ENCODE peak calls at places on chromosomes 12 and 14, in seven cellular contexts. One of them, this sample, is unnamed.

GRCh38 chr14:104659764-104660523 is 29.5 kb upstream of the INF2 start:
- DNase-seq in GM12865: peak
- DNase-seq in lung: no peak
- DNase-seq in CD8-positive, alpha-beta memory T cell: no peak
- DNase-seq in pancreas: no peak
- DNase-seq in cardiac fibroblast: no peak
- DNase-seq in Peyer's patch: peak
- DNase-seq in this sample: no peak

GRCh38 chr12:39619660-39620433 is at the start of gene ABCD2:
- DNase-seq in CD8-positive, alpha-beta memory T cell: peak
- DNase-seq in Peyer's patch: peak
- DNase-seq in cardiac fibroblast: peak
- DNase-seq in pancreas: peak
- DNase-seq in GM12865: peak
- DNase-seq in lung: no peak
- DNase-seq in this sample: peak

GRCh38 chr14:95683793-95684192 is 2.4 kb upstream of the TCL1B start:
- DNase-seq in Peyer's patch: peak
- DNase-seq in CD8-positive, alpha-beta memory T cell: no peak
- DNase-seq in cardiac fibroblast: no peak
- DNase-seq in GM12865: peak
- DNase-seq in lung: no peak
- DNase-seq in pancreas: peak
- DNase-seq in this sample: peak

GRCh38 chr12:12266389-12266872 is 413 bp downstream of the LRP6 start:
- DNase-seq in Peyer's patch: peak
- DNase-seq in GM12865: no peak
- DNase-seq in cardiac fibroblast: peak
- DNase-seq in lung: no peak
- DNase-seq in CD8-positive, alpha-beta memory T cell: no peak
- DNase-seq in pancreas: no peak
- DNase-seq in this sample: no peak

GRCh38 chr14:84409435-84409834 is 1120.5 kb upstream of the FLRT2 start:
- DNase-seq in GM12865: no peak
- DNase-seq in pancreas: no peak
- DNase-seq in CD8-positive, alpha-beta memory T cell: no peak
- DNase-seq in lung: no peak
- DNase-seq in Peyer's patch: no peak
- DNase-seq in cardiac fibroblast: peak
- DNase-seq in this sample: no peak

GRCh38 chr12:40298341-40298740 is 73.5 kb downstream of the LRRK2 start:
- DNase-seq in Peyer's patch: no peak
- DNase-seq in cardiac fibroblast: no peak
- DNase-seq in GM12865: no peak
- DNase-seq in pancreas: no peak
- DNase-seq in CD8-positive, alpha-beta memory T cell: no peak
- DNase-seq in lung: no peak
- DNase-seq in this sample: no peak

GRCh38 chr12:122861586-122861970 is 26.3 kb downstream of the HIP1R start:
- DNase-seq in pancreas: no peak
- DNase-seq in CD8-positive, alpha-beta memory T cell: no peak
- DNase-seq in Peyer's patch: no peak
- DNase-seq in GM12865: no peak
- DNase-seq in cardiac fibroblast: no peak
- DNase-seq in lung: no peak
- DNase-seq in this sample: no peak

GRCh38 chr12:67943295-67943892 is 45.9 kb upstream of the IFNG-AS1 start:
- DNase-seq in pancreas: peak
- DNase-seq in GM12865: peak
- DNase-seq in CD8-positive, alpha-beta memory T cell: peak
- DNase-seq in lung: peak
- DNase-seq in cardiac fibroblast: peak
- DNase-seq in Peyer's patch: peak
- DNase-seq in this sample: peak

GRCh38 chr12:122969657-122970056 is 3.4 kb upstream of the ABCB9 start:
- DNase-seq in GM12865: no peak
- DNase-seq in Peyer's patch: no peak
- DNase-seq in cardiac fibroblast: no peak
- DNase-seq in CD8-positive, alpha-beta memory T cell: no peak
- DNase-seq in pancreas: no peak
- DNase-seq in lung: no peak
- DNase-seq in this sample: no peak

GRCh38 chr14:88879016-88879415 is 54.6 kb downstream of the TTC8 start:
- DNase-seq in GM12865: no peak
- DNase-seq in Peyer's patch: no peak
- DNase-seq in lung: no peak
- DNase-seq in pancreas: no peak
- DNase-seq in cardiac fibroblast: peak
- DNase-seq in CD8-positive, alpha-beta memory T cell: no peak
- DNase-seq in this sample: no peak

GRCh38 chr14:94054401-94054800 is 26.6 kb downstream of the DDX24 start:
- DNase-seq in CD8-positive, alpha-beta memory T cell: no peak
- DNase-seq in cardiac fibroblast: no peak
- DNase-seq in pancreas: no peak
- DNase-seq in GM12865: no peak
- DNase-seq in Peyer's patch: no peak
- DNase-seq in lung: peak
- DNase-seq in this sample: no peak

GRCh38 chr12:90065301-90065801 is 356.7 kb upstream of the ATP2B1 start:
- DNase-seq in lung: no peak
- DNase-seq in Peyer's patch: no peak
- DNase-seq in pancreas: no peak
- DNase-seq in GM12865: no peak
- DNase-seq in cardiac fibroblast: no peak
- DNase-seq in CD8-positive, alpha-beta memory T cell: no peak
- DNase-seq in this sample: no peak

GRCh38 chr12:25796523-25797000 is 161.9 kb upstream of the RASSF8 start:
- DNase-seq in GM12865: no peak
- DNase-seq in CD8-positive, alpha-beta memory T cell: no peak
- DNase-seq in Peyer's patch: no peak
- DNase-seq in lung: no peak
- DNase-seq in pancreas: no peak
- DNase-seq in cardiac fibroblast: peak
- DNase-seq in this sample: no peak

GRCh38 chr12:121668750-121669524 is 517 bp downstream of the MORN3 start:
- DNase-seq in GM12865: peak
- DNase-seq in cardiac fibroblast: peak
- DNase-seq in CD8-positive, alpha-beta memory T cell: peak
- DNase-seq in lung: no peak
- DNase-seq in Peyer's patch: peak
- DNase-seq in pancreas: no peak
- DNase-seq in this sample: peak

GRCh38 chr14:65206448-65207096 is 104.3 kb upstream of the MAX start:
- DNase-seq in GM12865: peak
- DNase-seq in pancreas: no peak
- DNase-seq in Peyer's patch: no peak
- DNase-seq in CD8-positive, alpha-beta memory T cell: no peak
- DNase-seq in lung: no peak
- DNase-seq in cardiac fibroblast: no peak
- DNase-seq in this sample: peak

GRCh38 chr14:42884100-42884499 is 1277.4 kb downstream of the LRFN5 start:
- DNase-seq in Peyer's patch: no peak
- DNase-seq in lung: no peak
- DNase-seq in CD8-positive, alpha-beta memory T cell: no peak
- DNase-seq in cardiac fibroblast: peak
- DNase-seq in GM12865: no peak
- DNase-seq in pancreas: no peak
- DNase-seq in this sample: no peak

GRCh38 chr12:124368421-124369032 is 73.6 kb downstream of the RFLNA start:
- DNase-seq in lung: no peak
- DNase-seq in Peyer's patch: no peak
- DNase-seq in pancreas: no peak
- DNase-seq in GM12865: no peak
- DNase-seq in CD8-positive, alpha-beta memory T cell: no peak
- DNase-seq in cardiac fibroblast: no peak
- DNase-seq in this sample: no peak

GRCh38 chr12:124370851-124371250 is 76.0 kb downstream of the RFLNA start:
- DNase-seq in GM12865: no peak
- DNase-seq in Peyer's patch: no peak
- DNase-seq in CD8-positive, alpha-beta memory T cell: no peak
- DNase-seq in pancreas: no peak
- DNase-seq in lung: no peak
- DNase-seq in cardiac fibroblast: no peak
- DNase-seq in this sample: no peak

GRCh38 chr12:124369055-124369900 is 74.4 kb downstream of the RFLNA start:
- DNase-seq in lung: peak
- DNase-seq in cardiac fibroblast: peak
- DNase-seq in GM12865: no peak
- DNase-seq in Peyer's patch: peak
- DNase-seq in CD8-positive, alpha-beta memory T cell: no peak
- DNase-seq in pancreas: peak
- DNase-seq in this sample: no peak

GRCh38 chr12:124370384-124370783 is 75.5 kb downstream of the RFLNA start:
- DNase-seq in Peyer's patch: no peak
- DNase-seq in lung: no peak
- DNase-seq in cardiac fibroblast: no peak
- DNase-seq in GM12865: no peak
- DNase-seq in pancreas: no peak
- DNase-seq in CD8-positive, alpha-beta memory T cell: no peak
- DNase-seq in this sample: no peak

GRCh38 chr12:124369901-124370378 is 75.0 kb downstream of the RFLNA start:
- DNase-seq in GM12865: no peak
- DNase-seq in CD8-positive, alpha-beta memory T cell: no peak
- DNase-seq in pancreas: no peak
- DNase-seq in cardiac fibroblast: no peak
- DNase-seq in Peyer's patch: no peak
- DNase-seq in lung: no peak
- DNase-seq in this sample: no peak
- H3K4me3 ChIP-seq in GM12865: no peak
- H3K4me3 ChIP-seq in CD8-positive, alpha-beta memory T cell: no peak
- H3K4me3 ChIP-seq in pancreas: no peak
- H3K4me3 ChIP-seq in cardiac fibroblast: no peak
- H3K4me3 ChIP-seq in Peyer's patch: no peak
- H3K4me3 ChIP-seq in lung: no peak
- H3K4me3 ChIP-seq in this sample: no peak

DNA sequence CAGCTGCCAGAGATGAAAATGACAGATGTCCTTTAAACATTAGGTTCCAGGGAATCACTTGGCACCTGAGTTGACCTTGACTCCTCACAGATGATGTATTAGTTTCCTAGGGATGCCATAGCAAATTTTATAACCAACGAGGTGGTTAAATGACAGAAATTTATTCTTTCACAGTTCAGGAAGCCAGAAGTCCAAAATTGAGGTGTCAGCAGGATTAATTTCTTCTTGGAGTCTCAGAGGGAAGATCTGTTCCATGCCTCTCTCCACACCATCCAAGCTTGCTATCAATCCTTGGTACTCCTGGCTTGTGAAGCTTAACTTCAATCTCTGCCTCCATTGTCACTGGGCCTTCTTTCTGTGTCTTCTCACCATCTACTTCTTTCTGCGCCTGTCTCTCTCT is 249.7 kb upstream of the BTG1 start:
- DNase-seq in GM12865: no peak
- DNase-seq in lung: no peak
- DNase-seq in CD8-positive, alpha-beta memory T cell: no peak
- DNase-seq in pancreas: no peak
- DNase-seq in cardiac fibroblast: no peak
- DNase-seq in Peyer's patch: no peak
- DNase-seq in this sample: no peak
- H3K4me3 ChIP-seq in GM12865: no peak
- H3K4me3 ChIP-seq in lung: no peak
- H3K4me3 ChIP-seq in CD8-positive, alpha-beta memory T cell: peak
- H3K4me3 ChIP-seq in pancreas: no peak
- H3K4me3 ChIP-seq in cardiac fibroblast: no peak
- H3K4me3 ChIP-seq in Peyer's patch: no peak
- H3K4me3 ChIP-seq in this sample: no peak

DNA sequence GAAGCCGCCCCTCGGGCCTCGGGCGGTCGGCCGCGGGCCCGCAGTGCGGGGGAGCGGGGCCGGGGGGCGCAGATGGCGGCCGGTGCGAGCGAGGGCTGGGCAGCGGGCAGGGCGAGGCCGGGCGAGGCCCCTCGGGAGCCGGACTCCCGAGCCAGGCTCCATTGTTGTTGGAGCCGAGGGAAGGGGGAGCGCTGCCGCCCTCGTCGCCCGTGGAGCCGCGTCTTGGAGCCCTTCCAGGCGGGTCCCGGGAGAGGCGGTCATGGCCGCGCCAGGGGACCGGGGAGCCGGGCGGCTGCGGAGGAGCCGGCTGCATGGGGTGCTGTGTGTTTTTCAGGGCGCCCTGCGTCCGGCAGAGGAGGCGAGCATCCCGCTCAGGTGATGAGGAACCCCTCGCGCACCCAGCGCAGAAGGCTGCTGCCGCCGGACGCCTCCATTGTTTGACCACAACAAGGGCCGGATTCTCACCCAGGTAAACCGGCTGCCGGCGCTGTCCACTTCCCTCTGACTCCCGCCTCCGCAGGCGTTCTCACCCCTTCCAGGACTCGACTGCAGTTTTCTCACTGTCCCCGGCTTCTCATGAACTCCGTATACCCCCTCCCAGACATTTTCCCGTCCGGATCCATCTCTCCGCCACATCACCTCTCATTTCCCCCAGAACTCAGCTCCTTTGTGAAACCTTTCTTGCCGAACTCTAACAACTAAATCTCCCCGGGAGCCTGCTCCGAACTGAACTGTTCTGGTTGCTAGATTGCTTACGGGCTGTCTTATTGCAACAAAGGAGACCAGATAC is 732 bp downstream of the ZNF664 start:
- DNase-seq in pancreas: peak
- DNase-seq in Peyer's patch: peak
- DNase-seq in GM12865: peak
- DNase-seq in cardiac fibroblast: peak
- DNase-seq in lung: peak
- DNase-seq in CD8-positive, alpha-beta memory T cell: peak
- DNase-seq in this sample: no peak
- H3K4me3 ChIP-seq in pancreas: peak
- H3K4me3 ChIP-seq in Peyer's patch: peak
- H3K4me3 ChIP-seq in GM12865: peak
- H3K4me3 ChIP-seq in cardiac fibroblast: peak
- H3K4me3 ChIP-seq in lung: peak
- H3K4me3 ChIP-seq in CD8-positive, alpha-beta memory T cell: peak
- H3K4me3 ChIP-seq in this sample: peak

DNA sequence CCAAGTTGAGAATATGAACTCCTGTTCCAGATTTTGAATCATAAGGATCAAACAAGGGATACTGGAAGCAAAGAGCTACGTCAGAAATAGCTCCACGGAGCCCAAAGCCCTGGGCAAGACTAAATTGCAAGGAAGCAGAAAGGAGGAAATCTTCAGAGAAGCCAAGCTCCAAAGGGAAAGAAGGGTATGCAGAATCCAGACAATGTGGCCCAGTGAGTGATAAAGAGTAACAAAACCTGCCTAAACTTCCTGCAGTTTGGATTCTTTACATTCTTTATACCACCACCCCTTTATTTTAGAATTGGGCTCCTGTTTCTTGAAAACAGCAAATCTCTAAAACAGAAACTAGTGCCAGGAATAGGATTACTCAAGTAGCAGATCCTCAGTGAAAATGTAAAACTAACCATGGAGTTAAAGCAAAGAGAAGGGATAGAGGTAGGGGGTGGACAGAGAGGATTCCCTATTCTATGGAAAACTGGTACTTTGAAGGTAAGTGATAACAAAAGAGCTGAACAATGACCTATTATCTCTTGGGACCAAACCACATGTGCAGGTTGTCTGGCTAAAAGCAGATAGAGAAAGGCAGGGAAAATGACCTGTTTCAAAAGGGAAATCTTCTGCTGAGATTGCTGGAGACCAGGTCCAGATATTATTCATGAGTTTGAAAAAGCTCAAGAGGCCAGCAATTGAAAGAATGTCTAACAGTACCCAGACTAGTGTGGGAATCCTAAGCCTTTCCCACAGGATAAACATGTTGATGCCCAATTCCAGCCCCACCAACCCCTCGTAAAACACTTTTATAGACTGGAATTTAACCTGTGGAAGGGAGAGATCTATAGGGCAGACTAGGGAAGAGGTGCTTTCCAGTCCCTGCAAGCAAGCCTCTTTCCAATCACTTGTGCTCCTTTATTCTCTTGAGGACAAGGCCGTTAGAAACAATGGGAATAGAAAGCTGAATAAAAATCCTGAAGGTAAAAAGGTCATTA is 24.5 kb downstream of the MBIP start:
- DNase-seq in lung: no peak
- DNase-seq in cardiac fibroblast: peak
- DNase-seq in pancreas: no peak
- DNase-seq in GM12865: no peak
- DNase-seq in CD8-positive, alpha-beta memory T cell: no peak
- DNase-seq in Peyer's patch: no peak
- DNase-seq in this sample: no peak
- H3K4me3 ChIP-seq in lung: no peak
- H3K4me3 ChIP-seq in cardiac fibroblast: no peak
- H3K4me3 ChIP-seq in pancreas: no peak
- H3K4me3 ChIP-seq in GM12865: no peak
- H3K4me3 ChIP-seq in CD8-positive, alpha-beta memory T cell: no peak
- H3K4me3 ChIP-seq in Peyer's patch: no peak
- H3K4me3 ChIP-seq in this sample: no peak